ENCODE peak calls at places on chromosomes 11 and 22, in nine cellular contexts. One of them, this sample, is unnamed.
A peak's percentile ranks its signal among the peaks of the same experiment; 100 is the strongest.

GRCh38 chr11:40241524-40242037 is 1217.9 kb downstream of the LRRC4C start:
- DNase-seq in breast epithelium: no peak
- DNase-seq in foreskin fibroblast: no peak
- DNase-seq in lower leg skin: no peak
- DNase-seq in AG10803: peak; percentile 9
- DNase-seq in fibroblast of lung: peak; percentile 8
- DNase-seq in AG04449: no peak
- DNase-seq in transverse colon: no peak
- DNase-seq in heart left ventricle: no peak
- DNase-seq in this sample: no peak

GRCh38 chr11:116887909-116888556 is 50.6 kb upstream of the APOA1 start:
- DNase-seq in AG10803: peak; percentile 73
- DNase-seq in foreskin fibroblast: peak; percentile 47
- DNase-seq in heart left ventricle: no peak
- DNase-seq in lower leg skin: no peak
- DNase-seq in fibroblast of lung: no peak
- DNase-seq in breast epithelium: no peak
- DNase-seq in transverse colon: no peak
- DNase-seq in AG04449: no peak
- DNase-seq in this sample: no peak

GRCh38 chr11:64334764-64335741 is 5.0 kb upstream of the CCDC88B start:
- DNase-seq in AG04449: peak; percentile 58
- DNase-seq in foreskin fibroblast: peak; percentile 95
- DNase-seq in AG10803: peak; percentile 94
- DNase-seq in lower leg skin: no peak
- DNase-seq in transverse colon: peak; percentile 78
- DNase-seq in heart left ventricle: no peak
- DNase-seq in fibroblast of lung: peak; percentile 82
- DNase-seq in breast epithelium: no peak
- DNase-seq in this sample: peak; percentile 79

GRCh38 chr11:11567862-11568650 is 53.7 kb downstream of the GALNT18 start:
- DNase-seq in heart left ventricle: no peak
- DNase-seq in AG04449: no peak
- DNase-seq in breast epithelium: no peak
- DNase-seq in AG10803: no peak
- DNase-seq in foreskin fibroblast: no peak
- DNase-seq in lower leg skin: no peak
- DNase-seq in fibroblast of lung: peak; percentile 8
- DNase-seq in transverse colon: peak; percentile 29
- DNase-seq in this sample: no peak

GRCh38 chr22:44207173-44207980 is 26.7 kb downstream of the PARVG start:
- DNase-seq in AG10803: no peak
- DNase-seq in transverse colon: no peak
- DNase-seq in fibroblast of lung: no peak
- DNase-seq in heart left ventricle: no peak
- DNase-seq in foreskin fibroblast: no peak
- DNase-seq in lower leg skin: peak; percentile 68
- DNase-seq in breast epithelium: no peak
- DNase-seq in AG04449: no peak
- DNase-seq in this sample: no peak

GRCh38 chr22:18005201-18005926 is 19.0 kb downstream of the MICAL3 start:
- DNase-seq in breast epithelium: peak; percentile 5
- DNase-seq in AG10803: no peak
- DNase-seq in transverse colon: no peak
- DNase-seq in AG04449: no peak
- DNase-seq in fibroblast of lung: no peak
- DNase-seq in heart left ventricle: no peak
- DNase-seq in foreskin fibroblast: no peak
- DNase-seq in lower leg skin: peak; percentile 53
- DNase-seq in this sample: no peak

GRCh38 chr11:67266424-67267187 is at the start of gene GRK2:
- DNase-seq in AG04449: no peak
- DNase-seq in foreskin fibroblast: no peak
- DNase-seq in fibroblast of lung: no peak
- DNase-seq in transverse colon: no peak
- DNase-seq in AG10803: peak; percentile 41
- DNase-seq in heart left ventricle: no peak
- DNase-seq in lower leg skin: no peak
- DNase-seq in breast epithelium: no peak
- DNase-seq in this sample: no peak

GRCh38 chr11:111417011-111417765 is 38.1 kb upstream of the POU2AF1 start:
- DNase-seq in fibroblast of lung: peak; percentile 7
- DNase-seq in heart left ventricle: no peak
- DNase-seq in lower leg skin: peak; percentile 58
- DNase-seq in breast epithelium: no peak
- DNase-seq in AG10803: no peak
- DNase-seq in AG04449: no peak
- DNase-seq in foreskin fibroblast: no peak
- DNase-seq in transverse colon: no peak
- DNase-seq in this sample: no peak

GRCh38 chr22:33542153-33542552 is 378.1 kb downstream of the LARGE1 start:
- DNase-seq in AG04449: no peak
- DNase-seq in AG10803: no peak
- DNase-seq in fibroblast of lung: no peak
- DNase-seq in lower leg skin: no peak
- DNase-seq in transverse colon: no peak
- DNase-seq in heart left ventricle: no peak
- DNase-seq in breast epithelium: no peak
- DNase-seq in foreskin fibroblast: no peak
- DNase-seq in this sample: no peak

GRCh38 chr11:24793479-24793878 is 296.6 kb downstream of the LUZP2 start:
- DNase-seq in lower leg skin: no peak
- DNase-seq in AG10803: no peak
- DNase-seq in AG04449: no peak
- DNase-seq in breast epithelium: no peak
- DNase-seq in fibroblast of lung: peak; percentile 5
- DNase-seq in transverse colon: no peak
- DNase-seq in heart left ventricle: no peak
- DNase-seq in foreskin fibroblast: no peak
- DNase-seq in this sample: no peak

GRCh38 chr11:47271961-47272661 is 2.2 kb downstream of the MADD start:
- DNase-seq in lower leg skin: no peak
- DNase-seq in AG04449: no peak
- DNase-seq in heart left ventricle: no peak
- DNase-seq in transverse colon: peak; percentile 60
- DNase-seq in fibroblast of lung: no peak
- DNase-seq in breast epithelium: no peak
- DNase-seq in foreskin fibroblast: no peak
- DNase-seq in AG10803: no peak
- DNase-seq in this sample: no peak

GRCh38 chr22:40857309-40857851 is 432 bp downstream of the XPNPEP3 start:
- DNase-seq in breast epithelium: no peak
- DNase-seq in fibroblast of lung: peak; percentile 2
- DNase-seq in lower leg skin: no peak
- DNase-seq in heart left ventricle: no peak
- DNase-seq in foreskin fibroblast: no peak
- DNase-seq in AG10803: no peak
- DNase-seq in transverse colon: no peak
- DNase-seq in AG04449: no peak
- DNase-seq in this sample: no peak

GRCh38 chr22:42684462-42685195 is 35.4 kb upstream of the CYB5R3 start:
- DNase-seq in fibroblast of lung: peak; percentile 31
- DNase-seq in AG10803: peak; percentile 59
- DNase-seq in AG04449: no peak
- DNase-seq in transverse colon: no peak
- DNase-seq in breast epithelium: no peak
- DNase-seq in lower leg skin: no peak
- DNase-seq in foreskin fibroblast: peak; percentile 32
- DNase-seq in heart left ventricle: no peak
- DNase-seq in this sample: no peak

GRCh38 chr11:64347171-64347867 is 7.3 kb downstream of the CCDC88B start:
- DNase-seq in AG10803: no peak
- DNase-seq in lower leg skin: no peak
- DNase-seq in heart left ventricle: no peak
- DNase-seq in transverse colon: no peak
- DNase-seq in foreskin fibroblast: no peak
- DNase-seq in breast epithelium: no peak
- DNase-seq in fibroblast of lung: no peak
- DNase-seq in AG04449: no peak
- DNase-seq in this sample: no peak

GRCh38 chr11:127034973-127035372 is 34.4 kb upstream of the KIRREL3 start:
- DNase-seq in fibroblast of lung: no peak
- DNase-seq in AG04449: no peak
- DNase-seq in breast epithelium: no peak
- DNase-seq in heart left ventricle: no peak
- DNase-seq in foreskin fibroblast: no peak
- DNase-seq in transverse colon: no peak
- DNase-seq in lower leg skin: no peak
- DNase-seq in AG10803: no peak
- DNase-seq in this sample: no peak
- H3K4me3 ChIP-seq in fibroblast of lung: no peak overlapping the region
- H3K4me3 ChIP-seq in AG04449: no peak overlapping the region
- H3K4me3 ChIP-seq in breast epithelium: no peak overlapping the region
- H3K4me3 ChIP-seq in heart left ventricle: no peak overlapping the region
- H3K4me3 ChIP-seq in foreskin fibroblast: no peak overlapping the region
- H3K4me3 ChIP-seq in transverse colon: no peak overlapping the region
- H3K4me3 ChIP-seq in lower leg skin: no peak overlapping the region
- H3K4me3 ChIP-seq in AG10803: no peak overlapping the region
- H3K4me3 ChIP-seq in this sample: no peak overlapping the region

GRCh38 chr22:45554040-45554406 is 51.3 kb downstream of the FBLN1 start:
- DNase-seq in foreskin fibroblast: no peak
- DNase-seq in AG10803: no peak
- DNase-seq in fibroblast of lung: no peak
- DNase-seq in breast epithelium: no peak
- DNase-seq in heart left ventricle: no peak
- DNase-seq in lower leg skin: no peak
- DNase-seq in AG04449: no peak
- DNase-seq in transverse colon: no peak
- DNase-seq in this sample: no peak
- TF ChIP-seq CTCF in foreskin fibroblast: no peak
- TF ChIP-seq CTCF in AG10803: no peak
- TF ChIP-seq CTCF in fibroblast of lung: no peak
- TF ChIP-seq CTCF in breast epithelium: peak; percentile 9
- TF ChIP-seq CTCF in heart left ventricle: no peak
- TF ChIP-seq CTCF in lower leg skin: no peak
- TF ChIP-seq CTCF in AG04449: no peak
- TF ChIP-seq CTCF in transverse colon: peak; percentile 24
- TF ChIP-seq CTCF in this sample: no peak

DNA sequence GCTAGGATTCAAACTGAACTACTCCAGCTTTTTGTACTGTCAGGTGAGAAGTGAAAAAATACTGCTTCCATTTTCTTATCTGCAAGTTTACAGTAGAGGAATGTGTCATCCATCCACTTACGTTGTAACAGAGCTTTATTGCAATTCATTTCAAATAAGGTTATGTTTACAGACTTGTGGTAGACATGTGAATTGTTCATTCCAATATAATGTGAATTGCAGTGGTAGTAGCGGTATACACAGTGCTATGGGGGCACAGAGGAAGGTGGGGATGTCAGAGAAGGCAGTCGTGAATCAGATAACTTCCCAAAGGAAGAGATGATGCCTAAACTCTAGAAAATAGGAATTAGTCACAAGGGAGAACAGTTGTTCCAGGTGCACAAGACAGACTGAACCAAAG is 42.5 kb downstream of the CEP57 start:
- DNase-seq in transverse colon: no peak
- DNase-seq in breast epithelium: no peak
- DNase-seq in heart left ventricle: no peak
- DNase-seq in AG04449: no peak
- DNase-seq in lower leg skin: no peak
- DNase-seq in AG10803: peak; percentile 16
- DNase-seq in fibroblast of lung: peak; percentile 83
- DNase-seq in foreskin fibroblast: no peak
- DNase-seq in this sample: no peak
- H3K4me3 ChIP-seq in transverse colon: no peak overlapping the region
- H3K4me3 ChIP-seq in breast epithelium: no peak overlapping the region
- H3K4me3 ChIP-seq in heart left ventricle: no peak overlapping the region
- H3K4me3 ChIP-seq in AG04449: no peak overlapping the region
- H3K4me3 ChIP-seq in lower leg skin: no peak overlapping the region
- H3K4me3 ChIP-seq in AG10803: no peak overlapping the region
- H3K4me3 ChIP-seq in fibroblast of lung: no peak overlapping the region
- H3K4me3 ChIP-seq in foreskin fibroblast: no peak overlapping the region
- H3K4me3 ChIP-seq in this sample: no peak overlapping the region

GRCh38 chr11:46247664-46248063 is 29.8 kb upstream of the CREB3L1 start:
- DNase-seq in transverse colon: peak; percentile 77
- DNase-seq in breast epithelium: no peak
- DNase-seq in AG04449: no peak
- DNase-seq in AG10803: peak; percentile 33
- DNase-seq in heart left ventricle: no peak
- DNase-seq in fibroblast of lung: peak; percentile 43
- DNase-seq in foreskin fibroblast: no peak
- DNase-seq in lower leg skin: no peak
- DNase-seq in this sample: no peak
- TF ChIP-seq CTCF in transverse colon: no peak
- TF ChIP-seq CTCF in breast epithelium: peak; percentile 23
- TF ChIP-seq CTCF in AG04449: peak; percentile 5
- TF ChIP-seq CTCF in AG10803: no peak
- TF ChIP-seq CTCF in heart left ventricle: peak; percentile 47
- TF ChIP-seq CTCF in fibroblast of lung: peak; percentile 3
- TF ChIP-seq CTCF in foreskin fibroblast: peak; percentile 7
- TF ChIP-seq CTCF in lower leg skin: no peak
- TF ChIP-seq CTCF in this sample: peak; percentile 56

GRCh38 chr11:104898685-104899013 is 389 bp upstream of the CASP12 start:
- DNase-seq in lower leg skin: no peak
- DNase-seq in AG04449: no peak
- DNase-seq in heart left ventricle: no peak
- DNase-seq in breast epithelium: no peak
- DNase-seq in AG10803: no peak
- DNase-seq in foreskin fibroblast: peak; percentile 9
- DNase-seq in fibroblast of lung: peak; percentile 13
- DNase-seq in transverse colon: no peak
- DNase-seq in this sample: no peak

GRCh38 chr11:104893876-104894275 is 4.4 kb downstream of the CASP12 start:
- DNase-seq in foreskin fibroblast: no peak
- DNase-seq in fibroblast of lung: no peak
- DNase-seq in lower leg skin: no peak
- DNase-seq in AG10803: no peak
- DNase-seq in heart left ventricle: no peak
- DNase-seq in transverse colon: no peak
- DNase-seq in breast epithelium: no peak
- DNase-seq in AG04449: no peak
- DNase-seq in this sample: no peak

GRCh38 chr11:104895619-104896018 is 2.6 kb downstream of the CASP12 start:
- DNase-seq in lower leg skin: no peak
- DNase-seq in foreskin fibroblast: no peak
- DNase-seq in heart left ventricle: no peak
- DNase-seq in transverse colon: no peak
- DNase-seq in AG04449: no peak
- DNase-seq in AG10803: no peak
- DNase-seq in fibroblast of lung: peak; percentile 36
- DNase-seq in breast epithelium: no peak
- DNase-seq in this sample: no peak

GRCh38 chr11:104899226-104899625 is 966 bp upstream of the CASP12 start:
- DNase-seq in foreskin fibroblast: no peak
- DNase-seq in AG10803: no peak
- DNase-seq in breast epithelium: no peak
- DNase-seq in AG04449: no peak
- DNase-seq in transverse colon: no peak
- DNase-seq in fibroblast of lung: no peak
- DNase-seq in lower leg skin: no peak
- DNase-seq in heart left ventricle: no peak
- DNase-seq in this sample: no peak

GRCh38 chr11:104897891-104898684 is at the start of gene CASP12:
- DNase-seq in transverse colon: no peak
- DNase-seq in breast epithelium: no peak
- DNase-seq in lower leg skin: no peak
- DNase-seq in foreskin fibroblast: no peak
- DNase-seq in fibroblast of lung: peak; percentile 38
- DNase-seq in AG04449: no peak
- DNase-seq in AG10803: no peak
- DNase-seq in heart left ventricle: no peak
- DNase-seq in this sample: no peak
- H3K4me3 ChIP-seq in transverse colon: no peak within 1 kb of the TSS
- H3K4me3 ChIP-seq in breast epithelium: peak within 1 kb of the TSS; percentile 29
- H3K4me3 ChIP-seq in lower leg skin: no peak within 1 kb of the TSS
- H3K4me3 ChIP-seq in foreskin fibroblast: peak within 1 kb of the TSS; percentile 0
- H3K4me3 ChIP-seq in fibroblast of lung: no peak within 1 kb of the TSS
- H3K4me3 ChIP-seq in AG04449: no peak within 1 kb of the TSS
- H3K4me3 ChIP-seq in AG10803: no peak within 1 kb of the TSS
- H3K4me3 ChIP-seq in heart left ventricle: peak within 1 kb of the TSS; percentile 31
- H3K4me3 ChIP-seq in this sample: no peak within 1 kb of the TSS

GRCh38 chr11:78715639-78716311 is 141.1 kb upstream of the NARS2 start:
- DNase-seq in lower leg skin: no peak
- DNase-seq in AG10803: peak; percentile 61
- DNase-seq in transverse colon: peak; percentile 66
- DNase-seq in fibroblast of lung: peak; percentile 63
- DNase-seq in AG04449: peak; percentile 23
- DNase-seq in heart left ventricle: no peak
- DNase-seq in foreskin fibroblast: peak; percentile 33
- DNase-seq in breast epithelium: no peak
- DNase-seq in this sample: peak; percentile 75
- TF ChIP-seq CTCF in lower leg skin: no peak
- TF ChIP-seq CTCF in AG10803: peak; percentile 78
- TF ChIP-seq CTCF in transverse colon: peak; percentile 47
- TF ChIP-seq CTCF in fibroblast of lung: peak; percentile 70
- TF ChIP-seq CTCF in AG04449: peak; percentile 74
- TF ChIP-seq CTCF in heart left ventricle: peak; percentile 60
- TF ChIP-seq CTCF in foreskin fibroblast: peak; percentile 76
- TF ChIP-seq CTCF in breast epithelium: no peak
- TF ChIP-seq CTCF in this sample: peak; percentile 95